ENCODE peak calls at places on chromosomes 11 and 22, in four cellular contexts. T is neural crest cell, U is kidney, A is MCF 10A. W is an unnamed sample.

GRCh38 chr22:22018825-22019658 is 36.5 kb upstream of the TOP3B start:
- DNase-seq in T (no peak), U (no peak), A (no peak), W (no peak)

GRCh38 chr11:116072776-116073175 is 568.6 kb upstream of the CADM1 start:
- DNase-seq in T (peak), U (no peak), A (no peak), W (peak)

GRCh38 chr22:27370281-27370680 is 431.3 kb downstream of the MN1 start:
- DNase-seq in T (no peak), U (no peak), A (peak), W (no peak)

GRCh38 chr11:47373876-47374820 is 4.2 kb downstream of the SPI1 start:
- DNase-seq in T (peak), U (peak), A (peak), W (peak)

GRCh38 chr22:25362883-25363240 is 143.4 kb downstream of the CRYBB2 start:
- DNase-seq in T (no peak), U (no peak), A (no peak), W (no peak)

GRCh38 chr22:43152355-43153071 is 1.2 kb downstream of the TSPO start:
- DNase-seq in T (no peak), U (peak), A (peak), W (no peak)

GRCh38 chr11:117827521-117828511 is 3.3 kb upstream of the FXYD2 start:
- DNase-seq in T (no peak), U (peak), A (no peak), W (peak)

GRCh38 chr11:118789501-118790356 is 1.2 kb downstream of the DDX6 start:
- DNase-seq in T (no peak), U (no peak), A (peak), W (no peak)

GRCh38 chr11:114496915-114497314 is 57.6 kb downstream of the REXO2 start:
- DNase-seq in T (no peak), U (no peak), A (no peak), W (no peak)

GRCh38 chr11:118897721-118898310 is 14.1 kb downstream of the CXCR5 start:
- DNase-seq in T (no peak), U (peak), A (no peak), W (no peak)

GRCh38 chr11:57476883-57477506 is 16.7 kb downstream of the RTN4RL2 start:
- DNase-seq in T (no peak), U (peak), A (no peak), W (peak)

GRCh38 chr11:111944139-111944538 is 7.0 kb downstream of the DIXDC1 start:
- DNase-seq in T (no peak), U (no peak), A (peak), W (no peak)

GRCh38 chr11:74366576-74366975 is 31.7 kb downstream of the PGM2L1 start:
- DNase-seq in T (no peak), U (no peak), A (no peak), W (no peak)

GRCh38 chr22:48700566-48701295 is 1126.9 kb downstream of the BRD1 start:
- DNase-seq in T (no peak), U (peak), A (no peak), W (no peak)

GRCh38 chr22:17606472-17606871 is 22.1 kb downstream of the ATP6V1E1 start:
- DNase-seq in T (no peak), U (no peak), A (no peak), W (no peak)

GRCh38 chr11:76167590-76167989 is 38.7 kb downstream of the WNT11 start:
- DNase-seq in T (no peak), U (no peak), A (no peak), W (no peak)

GRCh38 chr11:125517116-125517804 is 21.2 kb upstream of the FEZ1 start:
- DNase-seq in T (peak), U (no peak), A (peak), W (peak)

GRCh38 chr11:18936002-18936673 is 3.1 kb downstream of the MRGPRX1 start:
- DNase-seq in T (no peak), U (no peak), A (no peak), W (no peak)

GRCh38 chr11:102850973-102851745 is 7.8 kb upstream of the MMP3 start:
- DNase-seq in T (no peak), U (no peak), A (peak), W (no peak)

GRCh38 chr11:104823638-104824037 is 74.6 kb downstream of the CASP12 start:
- DNase-seq in T (no peak), U (no peak), A (no peak), W (no peak)

GRCh38 chr11:109940816-109941215 is 152.4 kb upstream of the ZC3H12C start:
- DNase-seq in T (no peak), U (no peak), A (peak), W (no peak)

GRCh38 chr11:124920870-124921609 is 2.0 kb downstream of the HEPN1 start:
- DNase-seq in T (peak), U (peak), A (no peak), W (peak)

GRCh38 chr11:14422052-14422813 is 63.2 kb upstream of the RRAS2 start:
- DNase-seq in T (peak), U (peak), A (peak), W (peak)

GRCh38 chr22:37054078-37054440 is 2.5 kb downstream of the KCTD17 start:
- DNase-seq in T (no peak), U (peak), A (no peak), W (no peak)

GRCh38 chr11:12771875-12772274 is 97.7 kb downstream of the TEAD1 start:
- DNase-seq in T (no peak), U (no peak), A (no peak), W (no peak)

GRCh38 chr11:11978792-11979486 is 29.5 kb downstream of the DKK3 start:
- DNase-seq in T (no peak), U (peak), A (peak), W (peak)

GRCh38 chr22:35489225-35489624 is 51.4 kb upstream of the RASD2 start:
- DNase-seq in T (no peak), U (no peak), A (peak), W (peak)

GRCh38 chr11:42521994-42522393 is 789.8 kb upstream of the API5 start:
- DNase-seq in T (no peak), U (no peak), A (peak), W (no peak)

GRCh38 chr11:128628343-128628673 is 41.0 kb upstream of the ETS1 start:
- DNase-seq in T (no peak), U (no peak), A (no peak), W (no peak)
- TF ChIP-seq CTCF in T (no peak), U (no peak), A (no peak), W (no peak)

GRCh38 chr22:39117585-39118191 is 20.6 kb downstream of the APOBEC3H start:
- DNase-seq in T (peak), U (no peak), A (peak), W (peak)
- TF ChIP-seq CTCF in T (peak), U (peak), A (peak), W (peak)

GRCh38 chr22:28981818-28982499 is 79.7 kb downstream of the C22orf31 start:
- DNase-seq in T (no peak), U (no peak), A (no peak), W (no peak)
- TF ChIP-seq CTCF in T (no peak), U (no peak), A (no peak), W (no peak)

GRCh38 chr11:20403059-20403458 is 15.5 kb downstream of the PRMT3 start:
- DNase-seq in T (no peak), U (no peak), A (no peak), W (no peak)

GRCh38 chr11:20399498-20399897 is 12.0 kb downstream of the PRMT3 start:
- DNase-seq in T (no peak), U (no peak), A (no peak), W (no peak)

DNA sequence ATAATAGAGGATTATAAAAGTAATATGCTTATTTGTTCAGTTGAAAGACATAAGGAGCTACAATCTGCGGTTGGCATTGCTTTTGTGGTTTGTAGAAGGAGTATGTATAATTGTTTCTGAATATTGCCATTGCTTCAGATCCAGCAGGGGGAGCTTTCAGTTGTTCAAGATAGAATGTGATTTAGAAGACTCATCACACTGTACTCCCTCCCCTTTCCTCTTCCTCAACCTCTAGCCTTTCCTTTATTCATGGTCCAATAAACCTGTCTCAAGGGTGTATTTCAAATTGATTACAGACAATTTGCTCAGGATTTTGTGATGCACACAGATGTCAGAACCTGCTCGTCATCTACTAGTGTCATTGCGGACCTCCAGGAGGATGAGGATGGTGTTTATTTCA is 9.8 kb downstream of the PRMT3 start:
- DNase-seq in T (no peak), U (no peak), A (peak), W (no peak)
- TF ChIP-seq CTCF in T (peak), U (peak), A (peak), W (peak)

DNA sequence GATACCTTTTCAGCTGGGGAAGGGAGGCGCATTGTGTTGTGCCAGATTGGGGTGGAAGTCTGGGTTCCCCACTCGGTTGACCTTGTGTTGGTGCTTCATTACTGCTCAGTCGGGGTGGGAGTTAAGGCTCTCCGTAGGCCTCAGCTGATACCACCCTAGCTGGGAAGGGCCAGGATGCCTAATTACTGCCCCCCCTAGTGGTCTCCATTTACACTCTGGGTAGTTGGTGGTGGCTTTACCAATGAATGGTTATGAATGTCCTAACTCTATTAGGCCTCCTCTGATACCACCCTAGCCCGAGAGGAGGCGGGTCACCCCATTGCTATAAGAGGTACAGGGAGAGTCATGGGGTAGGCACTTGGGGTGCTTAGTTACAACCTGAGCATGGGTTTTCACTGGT is 27.5 kb upstream of the HIKESHI start:
- DNase-seq in T (no peak), U (no peak), A (peak), W (no peak)
- TF ChIP-seq CTCF in T (peak), U (no peak), A (no peak), W (no peak)

W was measured in glutamatergic neuron.